ENCODE peak calls at places on chromosomes 11 and 22, in five cellular contexts. E is body of pancreas, V is prostate gland, Q is spleen, O is HepG2. N is an unnamed sample.

GRCh38 chr22:22346401-22347107 is 102.0 kb downstream of the VPREB1 start:
- DNase-seq in O (no peak), E (no peak), V (no peak), Q (no peak), N (no peak)

GRCh38 chr22:29224859-29225410 is 19.2 kb downstream of the EMID1 start:
- DNase-seq in Q (peak), O (no peak), E (no peak), V (no peak), N (no peak)

GRCh38 chr22:38320605-38321402 is 3.6 kb upstream of the CSNK1E start:
- DNase-seq in E (no peak), O (no peak), Q (no peak), V (no peak), N (no peak)

GRCh38 chr11:127943763-127944162 is 643.6 kb downstream of the ETS1 start:
- DNase-seq in V (no peak), E (no peak), Q (no peak), O (no peak), N (no peak)

GRCh38 chr11:6481924-6482275 is 599 bp downstream of the TIMM10B start:
- DNase-seq in O (no peak), E (no peak), Q (peak), V (no peak), N (peak)

GRCh38 chr11:47533690-47534135 is 19.2 kb downstream of the CELF1 start:
- DNase-seq in O (no peak), Q (no peak), E (no peak), V (no peak), N (no peak)

GRCh38 chr22:27019827-27020226 is 362.4 kb downstream of the MIAT start:
- DNase-seq in V (no peak), O (no peak), E (no peak), Q (no peak), N (no peak)

GRCh38 chr11:17473071-17473744 is 3.4 kb downstream of the ABCC8 start:
- DNase-seq in V (no peak), E (no peak), Q (no peak), O (peak), N (no peak)

GRCh38 chr11:66124564-66124963 is 54.5 kb downstream of the PACS1 start:
- DNase-seq in O (no peak), Q (no peak), E (no peak), V (no peak), N (no peak)

GRCh38 chr11:64250875-64251721 is at the start of gene PLCB3:
- DNase-seq in Q (peak), V (peak), E (peak), O (no peak), N (peak)

GRCh38 chr22:48517039-48518030 is 1310.3 kb downstream of the BRD1 start:
- DNase-seq in Q (no peak), E (peak), O (peak), V (no peak), N (no peak)

GRCh38 chr11:62553839-62554361 is 7.3 kb upstream of the AHNAK start:
- DNase-seq in V (no peak), E (no peak), O (no peak), Q (no peak), N (no peak)

GRCh38 chr11:64501500-64502427 is 89.3 kb upstream of the SLC22A12 start:
- DNase-seq in V (no peak), Q (no peak), O (peak), E (no peak), N (no peak)

GRCh38 chr11:109970516-109971183 is 122.5 kb upstream of the ZC3H12C start:
- DNase-seq in E (no peak), V (no peak), Q (no peak), O (no peak), N (peak)

GRCh38 chr11:63321723-63322122 is 47.9 kb upstream of the SLC22A9 start:
- DNase-seq in Q (no peak), V (no peak), O (no peak), E (no peak), N (no peak)

GRCh38 chr11:128841461-128842072 is 25.5 kb downstream of the KCNJ1 start:
- DNase-seq in V (no peak), O (no peak), E (peak), Q (no peak), N (no peak)

GRCh38 chr11:46291441-46292143 is 14.1 kb downstream of the CREB3L1 start:
- DNase-seq in V (no peak), Q (no peak), O (no peak), E (no peak), N (no peak)

GRCh38 chr22:49847751-49848689 is 5.6 kb upstream of the ZBED4 start:
- DNase-seq in Q (peak), E (peak), V (no peak), O (no peak), N (no peak)

GRCh38 chr11:26230021-26230420 is 101.9 kb upstream of the ANO3 start:
- DNase-seq in O (no peak), Q (no peak), E (no peak), V (no peak), N (no peak)

GRCh38 chr22:20970939-20971657 is 4.0 kb downstream of the AIFM3 start:
- DNase-seq in Q (peak), O (no peak), V (no peak), E (no peak), N (no peak)

GRCh38 chr11:113730887-113731726 is 25.0 kb upstream of the TMPRSS5 start:
- DNase-seq in V (peak), O (peak), E (peak), Q (no peak), N (peak)

GRCh38 chr11:14443642-14444041 is 56.0 kb downstream of the COPB1 start:
- DNase-seq in E (peak), Q (no peak), V (no peak), O (peak), N (no peak)

GRCh38 chr11:6320411-6321207 is at the start of gene CAVIN3:
- DNase-seq in Q (peak), O (no peak), V (peak), E (peak), N (peak)

GRCh38 chr22:29824677-29825076 is 13.4 kb downstream of the ASCC2 start:
- DNase-seq in O (no peak), Q (no peak), E (no peak), V (no peak), N (no peak)

GRCh38 chr22:42064629-42065028 is 6.0 kb downstream of the NAGA start:
- DNase-seq in E (no peak), V (no peak), Q (no peak), O (no peak), N (no peak)

GRCh38 chr22:50435701-50436115 is 39.1 kb downstream of the SBF1 start:
- DNase-seq in Q (no peak), V (no peak), E (no peak), O (no peak), N (no peak)

DNA sequence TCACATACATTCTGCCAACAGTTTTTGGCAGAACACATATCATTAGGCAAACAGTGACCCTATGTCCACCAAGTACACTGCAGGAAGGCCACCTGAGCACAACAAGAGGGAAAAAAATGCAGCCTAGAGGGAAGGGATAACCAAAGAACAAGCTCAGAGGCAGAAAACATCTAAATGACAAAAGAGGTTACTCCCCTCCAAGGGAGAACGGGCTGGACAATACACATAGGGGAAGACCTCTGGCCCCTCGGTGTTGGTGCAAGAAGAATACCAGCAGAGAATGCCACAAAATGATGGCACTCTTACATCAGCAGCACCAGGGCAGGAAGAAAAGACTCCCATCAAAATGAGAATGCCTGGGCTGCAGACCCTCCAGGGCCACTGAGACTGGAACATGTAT is 66.6 kb upstream of the OPCML start:
- DNase-seq in Q (no peak), E (no peak), O (no peak), V (no peak), N (no peak)
- TF ChIP-seq CTCF in Q (no peak), E (no peak), O (no peak), V (no peak), N (no peak)

GRCh38 chr11:107293677-107294344 is 163.8 kb downstream of the CWF19L2 start:
- DNase-seq in V (no peak), Q (no peak), O (peak), E (no peak), N (no peak)
- TF ChIP-seq CTCF in V (no peak), Q (no peak), O (no peak), E (no peak), N (no peak)

DNA sequence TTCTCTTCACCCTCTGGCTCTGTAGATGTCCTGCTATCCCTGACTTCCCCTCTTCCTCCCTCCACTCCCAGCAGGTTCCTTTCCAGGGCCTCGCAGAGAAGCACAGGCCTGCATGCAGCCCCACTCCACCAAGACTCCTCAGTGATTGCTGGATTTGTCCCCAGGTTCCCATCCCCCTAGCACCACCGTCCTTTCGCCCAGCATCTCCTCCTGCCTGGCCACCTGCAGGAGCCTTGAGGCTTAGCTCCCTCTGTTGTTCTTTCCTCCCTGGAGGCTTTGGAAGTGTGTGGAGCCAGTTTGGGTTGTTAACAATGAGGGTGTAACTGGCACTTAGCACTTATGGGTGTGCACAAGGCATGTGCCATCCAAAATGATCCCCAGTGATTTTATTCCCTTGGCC is 170.9 kb downstream of the TENM4 start:
- DNase-seq in O (no peak), Q (no peak), V (no peak), E (no peak), N (no peak)
- TF ChIP-seq CTCF in O (no peak), Q (no peak), V (no peak), E (no peak), N (no peak)

GRCh38 chr11:118791961-118792578 is 1.1 kb upstream of the DDX6 start:
- DNase-seq in O (no peak), Q (no peak), V (peak), E (no peak), N (peak)
- TF ChIP-seq CTCF in O (no peak), Q (no peak), V (no peak), E (no peak), N (no peak)

GRCh38 chr22:36873614-36874308 is 13.0 kb downstream of the NCF4 start:
- DNase-seq in Q (peak), E (peak), O (peak), V (peak), N (peak)
- TF ChIP-seq CTCF in Q (no peak), E (peak), O (peak), V (peak), N (no peak)

GRCh38 chr11:70082829-70083228 is 4.7 kb downstream of the ANO1 start:
- DNase-seq in V (no peak), E (no peak), Q (no peak), O (no peak), N (peak)
- TF ChIP-seq CTCF in V (no peak), E (no peak), Q (no peak), O (peak), N (no peak)

GRCh38 chr11:130163346-130164220 is 4.0 kb downstream of the ST14 start:
- DNase-seq in O (peak), E (peak), V (no peak), Q (no peak), N (no peak)
- TF ChIP-seq CTCF in O (peak), E (peak), V (no peak), Q (no peak), N (no peak)

GRCh38 chr22:19854778-19855503 is at the start of the genes GNB1L and RTL10:
- DNase-seq in O (peak), V (peak), Q (peak), E (peak), N (peak)
- TF ChIP-seq CTCF in O (peak), V (peak), Q (no peak), E (peak), N (no peak)

GRCh38 chr22:43783777-43784176 is 28.3 kb downstream of the EFCAB6 start:
- DNase-seq in Q (no peak), E (no peak), V (no peak), O (peak), N (no peak)
- TF ChIP-seq CTCF in Q (no peak), E (no peak), V (no peak), O (no peak), N (no peak)

GRCh38 chr22:39962071-39962470 is 1.9 kb downstream of the TMA7B start:
- DNase-seq in V (no peak), E (no peak), Q (no peak), O (no peak), N (no peak)

GRCh38 chr22:39960791-39961746 is 872 bp downstream of the TMA7B start:
- DNase-seq in O (no peak), Q (peak), V (no peak), E (peak), N (peak)

GRCh38 chr22:39958009-39958711 is 2.0 kb upstream of the TMA7B start:
- DNase-seq in Q (no peak), V (no peak), O (no peak), E (no peak), N (no peak)

GRCh38 chr22:39958916-39959639 is 1.1 kb upstream of the TMA7B start:
- DNase-seq in Q (no peak), E (no peak), V (no peak), O (no peak), N (peak)

GRCh38 chr22:39959640-39960447 is at the start of gene TMA7B:
- DNase-seq in E (no peak), Q (peak), O (no peak), V (no peak), N (peak)
- TF ChIP-seq CTCF in E (no peak), Q (peak), O (no peak), V (no peak), N (peak)

N was measured in activated CD8-positive, alpha-beta T cell treated with anti-CD3 and anti-CD28 coated beads for 36 hours.